ENCODE peak calls at places on chromosomes 7 and 10, in five cellular contexts. Y is cardiac muscle cell, F is adrenal gland, O is OCI-LY7, B is tibial nerve. S is an unnamed sample.

GRCh38 chr7:5424689-5425506 is 1.3 kb upstream of the TNRC18 start:
- DNase-seq in Y (peak), F (peak), O (no peak), B (peak), S (no peak)

GRCh38 chr7:95883208-95883607 is 110.9 kb downstream of the DYNC1I1 start:
- DNase-seq in F (no peak), B (no peak), O (no peak), Y (no peak), S (no peak)

GRCh38 chr10:102782698-102783540 is 39.2 kb downstream of the WBP1L start:
- DNase-seq in B (peak), O (no peak), F (peak), Y (peak), S (no peak)

GRCh38 chr10:119315128-119316001 is 108.0 kb downstream of the GRK5 start:
- DNase-seq in Y (peak), B (peak), F (peak), O (no peak), S (peak)

GRCh38 chr7:90605055-90605454 is 8.9 kb downstream of the CDK14 start:
- DNase-seq in F (no peak), Y (no peak), B (no peak), O (no peak), S (no peak)

GRCh38 chr10:25689346-25690095 is 244.5 kb upstream of the MYO3A start:
- DNase-seq in B (no peak), O (no peak), F (no peak), Y (no peak), S (no peak)

GRCh38 chr10:30445716-30446115 is 11.7 kb downstream of the MAP3K8 start:
- DNase-seq in O (no peak), F (no peak), Y (peak), B (no peak), S (no peak)

GRCh38 chr7:4604456-4604940 is 77.6 kb upstream of the FOXK1 start:
- DNase-seq in F (no peak), O (no peak), Y (no peak), B (no peak), S (no peak)

GRCh38 chr7:38728145-38728544 is 97.0 kb upstream of the AMPH start:
- DNase-seq in B (no peak), Y (no peak), O (no peak), F (no peak), S (no peak)

GRCh38 chr10:126240483-126240882 is 147.8 kb downstream of the ADAM12 start:
- DNase-seq in O (no peak), F (no peak), Y (no peak), B (no peak), S (no peak)

GRCh38 chr10:59807629-59808620 is 54.7 kb upstream of the MRLN start:
- DNase-seq in Y (no peak), F (no peak), O (no peak), B (no peak), S (no peak)

GRCh38 chr10:114301177-114301576 is 62.1 kb downstream of the VWA2 start:
- DNase-seq in F (no peak), Y (no peak), B (no peak), O (no peak), S (no peak)

GRCh38 chr7:134547738-134548054 is 1.2 kb upstream of the AKR1B15 start:
- DNase-seq in Y (peak), O (no peak), B (no peak), F (peak), S (no peak)

GRCh38 chr7:139943391-139943790 is 114.3 kb downstream of the TBXAS1 start:
- DNase-seq in Y (no peak), F (no peak), B (no peak), O (no peak), S (no peak)

GRCh38 chr10:30553018-30553624 is 76.4 kb downstream of the LYZL2 start:
- DNase-seq in Y (peak), F (no peak), B (no peak), O (no peak), S (no peak)

GRCh38 chr7:80604436-80604835 is 34.0 kb upstream of the CD36 start:
- DNase-seq in F (no peak), O (no peak), Y (no peak), B (no peak), S (no peak)

GRCh38 chr7:26417911-26418413 is 126.3 kb downstream of the SNX10 start:
- DNase-seq in Y (peak), F (no peak), O (no peak), B (no peak), S (no peak)

GRCh38 chr7:32275216-32275979 is 205.2 kb upstream of the PDE1C start:
- DNase-seq in B (no peak), Y (no peak), O (no peak), F (no peak), S (no peak)

GRCh38 chr10:71395621-71396020 is 1.1 kb upstream of the CDH23 start:
- DNase-seq in B (no peak), O (no peak), F (no peak), Y (no peak), S (no peak)

GRCh38 chr10:88082806-88083596 is 219.6 kb downstream of the PTEN start:
- DNase-seq in F (no peak), Y (no peak), O (peak), B (no peak), S (no peak)

GRCh38 chr10:101297901-101298451 is 56.0 kb upstream of the BTRC start:
- DNase-seq in O (peak), B (peak), F (peak), Y (peak), S (peak)

GRCh38 chr10:96512524-96512991 is 1.2 kb downstream of the TLL2 start:
- DNase-seq in Y (peak), O (peak), B (no peak), F (no peak), S (no peak)

GRCh38 chr10:96509017-96509641 is 4.6 kb downstream of the TLL2 start:
- DNase-seq in F (no peak), B (no peak), Y (peak), O (no peak), S (no peak)

GRCh38 chr10:96513686-96514551 is at the start of gene TLL2:
- DNase-seq in Y (peak), O (peak), B (peak), F (peak), S (no peak)

GRCh38 chr10:96512997-96513685 is 585 bp downstream of the TLL2 start:
- DNase-seq in O (peak), F (no peak), Y (peak), B (no peak), S (no peak)

GRCh38 chr10:96511044-96511945 is 2.4 kb downstream of the TLL2 start:
- DNase-seq in O (peak), Y (peak), B (peak), F (no peak), S (no peak)
- TF ChIP-seq CTCF in O (peak), Y (peak), B (peak), F (peak), S (peak)

GRCh38 chr7:75711634-75712494 is 26.9 kb downstream of the HIP1 start:
- DNase-seq in O (peak), Y (peak), B (no peak), F (no peak), S (no peak)
- H3K4me3 ChIP-seq in O (peak), Y (no peak), B (no peak), F (no peak), S (no peak)

GRCh38 chr7:514242-514641 is 5.4 kb downstream of the PDGFA start:
- DNase-seq in B (no peak), F (no peak), Y (no peak), O (no peak), S (no peak)

GRCh38 chr7:512146-512510 is 7.5 kb downstream of the PDGFA start:
- DNase-seq in Y (no peak), B (no peak), O (no peak), F (no peak), S (no peak)

GRCh38 chr7:512541-513311 is 6.9 kb downstream of the PDGFA start:
- DNase-seq in B (no peak), Y (no peak), F (no peak), O (no peak), S (no peak)

GRCh38 chr7:514651-515598 is 4.7 kb downstream of the PDGFA start:
- DNase-seq in B (no peak), Y (peak), F (no peak), O (no peak), S (no peak)

DNA sequence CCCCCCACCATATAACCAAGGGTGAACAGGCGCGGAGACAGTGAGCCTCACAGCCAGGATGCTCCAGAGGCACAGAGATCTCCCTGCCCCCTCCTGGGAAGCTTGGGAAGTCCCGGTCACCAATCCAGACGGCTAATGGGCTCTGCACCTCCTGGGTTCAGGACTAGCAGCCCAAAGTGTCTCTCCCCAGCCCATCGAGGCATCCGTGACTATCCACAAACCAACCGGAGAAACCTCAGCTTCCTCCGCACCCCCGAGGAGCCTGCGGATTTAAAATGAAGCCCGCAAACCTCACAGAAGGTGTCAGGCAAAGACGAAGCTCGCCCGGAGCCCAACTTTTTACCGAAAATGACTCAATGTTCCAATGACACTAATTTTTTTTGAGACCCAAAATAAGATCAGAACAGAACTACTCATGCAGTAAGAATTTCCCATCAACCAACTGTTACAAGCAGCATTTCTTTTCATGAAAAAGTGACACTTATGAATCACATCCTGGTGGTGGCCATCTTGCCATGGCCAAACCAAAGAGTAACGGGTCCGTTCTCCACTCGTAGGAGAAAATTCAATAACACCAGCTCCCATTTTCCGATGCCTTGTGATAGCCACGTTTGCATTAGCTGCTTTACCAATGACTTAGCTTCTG is 6.0 kb downstream of the PDGFA start:
- DNase-seq in Y (peak), O (no peak), B (no peak), F (no peak), S (no peak)
- TF ChIP-seq CTCF in Y (no peak), O (no peak), B (no peak), F (no peak), S (no peak)

GRCh38 chr7:150756858-150757257 is 19.6 kb downstream of the GIMAP5 start:
- DNase-seq in F (no peak), B (no peak), O (no peak), Y (no peak), S (no peak)
- H3K4me3 ChIP-seq in F (no peak), B (no peak), O (no peak), Y (no peak), S (no peak)

GRCh38 chr7:131995324-131995723 is 438.9 kb upstream of the PODXL start:
- DNase-seq in F (no peak), Y (no peak), B (no peak), O (no peak), S (no peak)
- TF ChIP-seq CTCF in F (no peak), Y (no peak), B (no peak), O (no peak), S (no peak)

DNA sequence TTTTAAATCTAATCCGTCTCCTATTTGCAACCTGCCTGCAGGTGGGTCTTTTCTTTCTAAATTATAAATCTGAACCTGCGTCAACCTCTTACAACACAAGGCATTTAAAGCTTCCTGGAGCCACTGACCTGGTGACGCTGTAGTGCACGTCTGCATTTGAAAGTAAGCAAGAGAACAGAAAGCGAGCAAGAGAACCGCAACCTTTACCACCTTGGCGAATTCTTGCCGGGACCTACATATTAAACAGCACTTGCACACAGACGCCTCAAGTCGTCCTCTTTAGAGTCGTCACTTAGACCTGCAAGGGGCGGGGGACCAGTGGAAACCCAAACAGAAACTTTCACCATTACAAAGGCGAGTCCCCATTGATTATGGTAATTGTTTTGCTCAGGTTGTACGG is 9.5 kb downstream of the GLI3 start:
- DNase-seq in B (no peak), F (no peak), O (no peak), Y (no peak), S (peak)
- H3K4me3 ChIP-seq in B (peak), F (no peak), O (no peak), Y (peak), S (no peak)

S was measured in GM12864.